ENCODE peak calls at places on chromosomes 12 and 14, in six cellular contexts. Z is colonic mucosa, E is tibial artery, D is left ventricle myocardium inferior, T is hepatocyte, B is cardiac muscle cell. C is an unnamed sample. For H3K9me3 and H3K4me1, the result is how much of the 10 kb centered on the place peaks cover.

GRCh38 chr12:90909069-90909676 is 45.8 kb downstream of the CCER1 start:
- DNase-seq in B (peak), E (no peak), Z (peak), T (peak), D (no peak), C (no peak)

GRCh38 chr12:111971800-111972199 is 41.2 kb downstream of the TMEM116 start:
- DNase-seq in D (no peak), T (no peak), Z (no peak), E (no peak), B (no peak), C (no peak)

GRCh38 chr14:58873228-58873953 is 235.6 kb downstream of the DACT1 start:
- DNase-seq in T (no peak), B (peak), E (no peak), D (no peak), Z (peak), C (no peak)

GRCh38 chr12:121825041-121825523 is 21.3 kb downstream of the SETD1B start:
- DNase-seq in B (no peak), D (no peak), Z (no peak), T (no peak), E (no peak), C (no peak)

GRCh38 chr14:68043752-68044151 is 224.2 kb downstream of the RAD51B start:
- DNase-seq in E (no peak), B (no peak), D (no peak), Z (no peak), T (no peak), C (no peak)

GRCh38 chr12:103456006-103456405 is 39.8 kb downstream of the C12orf42 start:
- DNase-seq in Z (no peak), T (no peak), E (no peak), B (no peak), D (no peak), C (no peak)

GRCh38 chr12:68587448-68587873 is 23.2 kb upstream of the RAP1B start:
- DNase-seq in E (no peak), T (no peak), D (no peak), Z (no peak), B (no peak), C (no peak)

GRCh38 chr14:35883677-35884293 is 57.6 kb downstream of the BRMS1L start:
- DNase-seq in D (no peak), B (peak), T (peak), E (no peak), Z (no peak), C (no peak)

GRCh38 chr12:125089083-125089482 is 23.8 kb downstream of the AACS start:
- DNase-seq in D (no peak), E (no peak), B (no peak), T (no peak), Z (no peak), C (no peak)

GRCh38 chr12:50788562-50788961 is 24.7 kb downstream of the ATF1 start:
- DNase-seq in D (no peak), Z (no peak), B (no peak), E (no peak), T (no peak), C (no peak)

GRCh38 chr12:7557227-7557626 is 53.6 kb upstream of the CD163 start:
- DNase-seq in B (no peak), E (no peak), Z (no peak), T (no peak), D (no peak), C (no peak)

GRCh38 chr12:4997939-4998338 is 45.7 kb upstream of the KCNA5 start:
- DNase-seq in T (peak), B (no peak), E (peak), D (no peak), Z (no peak), C (peak)

GRCh38 chr12:56007148-56007891 is 10.2 kb downstream of the SUOX start:
- DNase-seq in T (peak), D (peak), B (peak), Z (peak), E (peak), C (peak)

GRCh38 chr14:64732536-64733120 is 28.4 kb downstream of the PLEKHG3 start:
- DNase-seq in T (no peak), E (no peak), B (no peak), Z (no peak), D (peak), C (no peak)

GRCh38 chr14:100546051-100546443 is 41.2 kb downstream of the BEGAIN start:
- DNase-seq in D (peak), T (no peak), E (no peak), B (no peak), Z (peak), C (no peak)

GRCh38 chr12:34407813-34408212 is 385.5 kb downstream of the ALG10 start:
- DNase-seq in E (no peak), D (no peak), B (no peak), Z (no peak), T (no peak), C (no peak)
- H3K9me3 ChIP-seq in E (under half), D (half or more), B (under half), Z (under half), T (under half), C (half or more)

DNA sequence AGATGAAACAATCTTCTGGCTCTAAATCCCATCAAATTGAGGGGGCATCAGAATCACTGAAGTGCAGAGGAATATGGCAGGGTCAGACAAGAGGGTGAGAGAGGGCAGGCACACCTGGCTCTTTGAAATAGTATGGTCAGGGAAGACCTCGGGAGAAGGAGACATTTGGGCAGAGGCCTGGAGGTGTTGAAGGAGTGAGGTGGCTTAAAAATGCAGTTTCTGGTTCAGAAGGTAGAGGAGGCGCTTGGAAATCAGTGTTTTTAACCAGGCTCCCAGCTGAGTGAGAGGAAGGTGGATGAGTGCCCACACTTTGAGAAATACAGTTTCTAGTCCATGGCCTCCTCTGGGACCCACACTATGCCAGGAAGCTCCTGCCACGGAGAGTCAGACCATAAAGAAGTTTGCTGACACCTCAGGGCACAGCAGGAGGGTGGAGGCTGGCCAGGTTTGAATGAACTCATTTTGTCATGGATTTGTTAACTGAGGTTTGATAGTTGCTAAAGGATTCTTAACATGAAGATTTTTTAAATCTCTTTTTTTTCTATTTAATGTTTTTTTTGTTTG is 20.1 kb downstream of the NID2 start:
- DNase-seq in Z (no peak), E (peak), B (no peak), T (no peak), D (no peak), C (no peak)
- H3K4me1 ChIP-seq in Z (under half), E (half or more), B (half or more), T (under half), D (half or more), C (under half)

GRCh38 chr14:105847400-105847799 is 321.0 kb downstream of the TMEM121 start:
- DNase-seq in T (no peak), D (no peak), B (no peak), Z (peak), E (peak), C (peak)
- H3K9me3 ChIP-seq in T (under half), D (under half), B (under half), Z (under half), E (under half), C (under half)

GRCh38 chr12:13702401-13702800 is 279.0 kb downstream of the GRIN2B start:
- DNase-seq in Z (no peak), E (no peak), T (no peak), D (no peak), B (no peak), C (no peak)
- H3K4me1 ChIP-seq in Z (under half), E (under half), T (under half), D (under half), B (under half), C (under half)